ENCODE peak calls at places on chromosomes 5 and 9, in nine cellular contexts. F, G, L, N, C, W, J, O and V are unnamed samples. For H3K9me3, the result is how much of the 10 kb centered on the place peaks cover.

GRCh38 chr5:83277154-83277553 is 194.4 kb upstream of the VCAN start:
- DNase-seq in C (no peak), G (no peak), N (no peak), L (no peak), O (no peak), F (no peak), J (no peak), W (no peak), V (no peak)

GRCh38 chr5:38724301-38725030 is 121.3 kb upstream of the OSMR start:
- DNase-seq in C (no peak), N (no peak), F (no peak), G (no peak), O (no peak), W (no peak), L (peak), J (no peak), V (no peak)

GRCh38 chr9:35842795-35843194 is 13.8 kb downstream of the TMEM8B start:
- DNase-seq in J (no peak), C (no peak), O (no peak), N (no peak), G (no peak), W (no peak), L (no peak), F (no peak), V (no peak)

GRCh38 chr5:111685969-111686368 is 71.0 kb downstream of the NREP start:
- DNase-seq in F (no peak), N (no peak), J (no peak), W (no peak), G (no peak), O (no peak), L (peak), C (no peak), V (peak)

GRCh38 chr5:43227655-43228054 is 35.6 kb downstream of the NIM1K start:
- DNase-seq in W (no peak), N (no peak), C (no peak), J (no peak), L (peak), O (no peak), G (no peak), F (no peak), V (no peak)

GRCh38 chr5:170773031-170773985 is 10.2 kb upstream of the GABRP start:
- DNase-seq in C (no peak), W (no peak), L (no peak), G (no peak), J (no peak), N (no peak), O (peak), F (no peak), V (no peak)

GRCh38 chr5:69359699-69360098 is 9.6 kb downstream of the AK6 start:
- DNase-seq in F (no peak), O (no peak), W (no peak), C (no peak), J (no peak), N (no peak), L (no peak), G (no peak), V (no peak)

GRCh38 chr9:72477862-72478564 is 43.4 kb upstream of the TMC1 start:
- DNase-seq in C (no peak), L (peak), F (no peak), J (peak), G (no peak), O (no peak), N (no peak), W (no peak), V (no peak)

GRCh38 chr9:137878146-137878941 is 762 bp downstream of the CACNA1B start:
- DNase-seq in W (no peak), N (no peak), O (peak), L (no peak), C (peak), J (no peak), G (no peak), F (peak), V (peak)

GRCh38 chr9:82606761-82607382 is 456.1 kb downstream of the RASEF start:
- DNase-seq in L (peak), G (no peak), F (no peak), W (no peak), O (no peak), N (no peak), C (peak), J (peak), V (peak)

GRCh38 chr9:30198463-30199309 is 2185.8 kb upstream of the ACO1 start:
- DNase-seq in F (no peak), L (no peak), G (no peak), O (no peak), N (no peak), J (no peak), W (no peak), C (no peak), V (no peak)

GRCh38 chr5:74632947-74633356 is 7.6 kb downstream of the ENC1 start:
- DNase-seq in N (no peak), J (peak), L (peak), C (no peak), G (no peak), W (no peak), O (no peak), F (no peak), V (no peak)

GRCh38 chr5:96348536-96348935 is 84.5 kb downstream of the PCSK1 start:
- DNase-seq in W (no peak), F (no peak), L (no peak), J (no peak), C (no peak), G (no peak), N (no peak), O (no peak), V (peak)

GRCh38 chr5:143733635-143734341 is 78.2 kb upstream of the HMHB1 start:
- DNase-seq in G (no peak), C (no peak), F (no peak), N (no peak), L (no peak), O (no peak), J (no peak), W (no peak), V (no peak)

GRCh38 chr5:53464722-53465121 is 15.7 kb upstream of the FST start:
- DNase-seq in N (no peak), G (no peak), J (no peak), L (no peak), C (no peak), F (no peak), W (no peak), O (no peak), V (no peak)

GRCh38 chr5:5141625-5142527 is 1.7 kb downstream of the ADAMTS16 start:
- DNase-seq in G (no peak), W (peak), C (peak), L (peak), O (no peak), F (peak), J (no peak), N (peak), V (peak)

GRCh38 chr5:74679968-74680367 is 5.1 kb upstream of the HEXB start:
- DNase-seq in L (no peak), G (no peak), O (no peak), N (no peak), W (no peak), J (no peak), C (no peak), F (no peak), V (no peak)

GRCh38 chr9:89676281-89676680 is 71.5 kb downstream of the GADD45G start:
- DNase-seq in O (peak), J (no peak), W (no peak), F (no peak), N (no peak), L (no peak), G (no peak), C (no peak), V (peak)

GRCh38 chr5:79585129-79585528 is 27.1 kb upstream of the TENT2 start:
- DNase-seq in W (no peak), O (no peak), L (no peak), F (no peak), N (no peak), J (no peak), C (no peak), G (no peak), V (no peak)

GRCh38 chr5:126368239-126368812 is 54.9 kb upstream of the GRAMD2B start:
- DNase-seq in O (no peak), W (no peak), N (no peak), J (peak), F (no peak), C (peak), L (peak), G (no peak), V (no peak)

GRCh38 chr9:13862562-13862961 is 451.4 kb downstream of the NFIB start:
- DNase-seq in L (no peak), J (no peak), W (no peak), N (no peak), O (no peak), G (no peak), F (no peak), C (no peak), V (no peak)

GRCh38 chr9:112396416-112396815 is 16.5 kb downstream of the HSDL2 start:
- DNase-seq in O (no peak), G (no peak), W (no peak), N (no peak), J (no peak), L (no peak), F (no peak), C (no peak), V (peak)

GRCh38 chr9:112925058-112925641 is 34.5 kb upstream of the SLC46A2 start:
- DNase-seq in N (no peak), F (no peak), J (peak), O (no peak), C (peak), W (no peak), G (no peak), L (peak), V (peak)

GRCh38 chr9:20479419-20480155 is 142.7 kb downstream of the MLLT3 start:
- DNase-seq in J (no peak), O (no peak), L (no peak), G (no peak), N (no peak), W (no peak), F (no peak), C (no peak), V (no peak)

DNA sequence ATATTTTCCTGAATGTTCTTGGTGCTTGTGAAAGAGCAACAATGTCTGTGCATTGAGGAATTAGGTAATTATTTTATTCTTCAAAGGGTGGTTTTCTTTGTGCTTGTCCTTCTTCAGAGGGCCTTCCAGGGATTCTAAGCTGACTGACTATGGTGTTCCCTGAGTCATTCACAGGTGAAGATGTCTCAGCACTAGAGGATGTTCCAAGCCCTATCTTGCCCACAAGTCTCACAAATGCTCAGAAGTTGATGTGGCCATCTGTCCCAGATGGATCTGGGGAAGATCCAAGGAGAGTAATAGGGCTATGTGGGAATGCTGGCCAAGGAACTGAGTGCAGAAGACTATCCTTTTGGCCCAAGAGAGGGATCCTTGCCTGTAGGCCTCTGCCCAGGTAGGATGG is 120.9 kb downstream of the ADAMTSL1 start:
- DNase-seq in O (no peak), G (no peak), W (no peak), F (no peak), L (no peak), C (no peak), N (no peak), J (no peak), V (no peak)
- H3K9me3 ChIP-seq in O (under half), G (under half), W (under half), F (under half), L (under half), C (under half), N (under half), J (under half), V (under half)

GRCh38 chr5:109450129-109450877 is 40.5 kb upstream of the PJA2 start:
- DNase-seq in W (no peak), G (no peak), F (no peak), J (no peak), N (no peak), C (no peak), L (no peak), O (no peak), V (no peak)
- H3K4me3 ChIP-seq in W (no peak), G (no peak), F (no peak), J (no peak), N (no peak), C (no peak), L (no peak), O (no peak), V (no peak)

GRCh38 chr5:168135897-168136296 is 155.5 kb upstream of the WWC1 start:
- DNase-seq in C (no peak), G (no peak), L (no peak), N (no peak), W (no peak), O (no peak), J (no peak), F (no peak), V (no peak)

GRCh38 chr5:168137265-168137664 is 154.2 kb upstream of the WWC1 start:
- DNase-seq in N (no peak), J (no peak), G (no peak), O (no peak), C (no peak), F (no peak), W (no peak), L (no peak), V (no peak)

GRCh38 chr5:168132186-168132585 is 159.3 kb upstream of the WWC1 start:
- DNase-seq in N (no peak), C (no peak), G (no peak), J (no peak), L (no peak), O (no peak), F (no peak), W (no peak), V (no peak)

GRCh38 chr5:168140256-168140655 is 151.2 kb upstream of the WWC1 start:
- DNase-seq in N (no peak), G (no peak), W (no peak), F (no peak), C (no peak), J (no peak), O (no peak), L (no peak), V (peak)

GRCh38 chr5:168136340-168136739 is 155.1 kb upstream of the WWC1 start:
- DNase-seq in O (no peak), C (no peak), L (no peak), W (no peak), F (no peak), G (no peak), J (no peak), N (no peak), V (no peak)
- H3K9me3 ChIP-seq in O (under half), C (under half), L (under half), W (under half), F (under half), G (under half), J (under half), N (under half), V (under half)

DNA sequence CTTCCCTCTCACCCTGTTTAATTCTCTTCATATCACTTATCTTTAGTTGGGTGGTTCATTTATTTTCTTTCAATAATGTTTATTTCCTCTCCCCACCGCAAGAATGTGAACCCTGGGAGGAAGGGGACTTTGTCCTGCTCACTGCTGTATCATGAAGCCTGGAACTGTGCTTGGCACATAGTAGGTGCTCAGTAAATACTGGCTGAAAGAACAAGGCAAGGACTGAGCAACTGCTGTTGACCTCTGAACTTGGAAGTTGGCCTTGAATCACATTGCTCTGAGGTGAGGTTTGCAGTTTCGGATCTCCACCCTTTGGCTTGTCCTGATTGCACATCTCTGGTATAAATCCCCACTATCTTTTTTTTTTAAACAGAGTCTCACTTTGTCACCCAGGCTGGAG is 22.0 kb upstream of the PTGS1 start:
- DNase-seq in F (no peak), O (no peak), C (no peak), L (no peak), J (no peak), N (no peak), W (no peak), G (no peak), V (no peak)
- H3K4me3 ChIP-seq in F (no peak), O (no peak), C (no peak), L (no peak), J (no peak), N (no peak), W (no peak), G (no peak), V (no peak)

DNA sequence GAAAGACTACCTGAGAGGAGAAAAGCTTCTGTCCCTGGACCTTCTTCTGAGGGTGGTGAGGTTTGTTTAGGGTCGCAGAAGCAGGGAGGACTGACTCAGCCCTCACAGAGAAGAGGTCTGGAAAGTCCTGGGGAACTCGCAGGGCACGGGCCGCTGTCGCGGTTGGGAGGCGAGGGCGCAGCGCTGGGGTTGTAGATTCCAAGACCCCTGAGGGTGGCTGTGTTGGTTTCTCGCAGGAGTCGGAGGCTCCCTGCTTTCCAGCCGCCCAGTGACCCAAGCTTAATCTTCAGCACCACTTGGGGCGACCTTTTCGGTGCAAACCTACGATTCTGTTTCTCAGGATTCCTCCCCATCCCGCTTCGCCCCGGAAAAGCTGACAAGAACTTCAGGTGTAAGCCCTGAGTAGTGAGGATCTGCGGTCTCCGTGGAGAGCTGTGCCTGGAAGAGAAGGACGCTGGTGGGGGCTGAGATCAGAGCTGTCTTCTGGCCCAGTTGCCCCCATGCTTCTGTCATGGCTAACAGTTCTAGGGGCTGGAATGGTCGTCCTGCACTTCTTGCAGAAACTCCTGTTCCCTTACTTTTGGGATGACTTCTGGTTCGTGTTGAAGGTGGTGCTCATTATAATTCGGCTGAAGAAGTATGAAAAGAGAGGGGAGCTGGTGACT is 482 bp downstream of the SLC27A6 start:
- DNase-seq in O (peak), W (no peak), F (no peak), G (no peak), C (no peak), J (no peak), N (no peak), L (no peak), V (no peak)
- H3K9me3 ChIP-seq in O (under half), W (under half), F (under half), G (under half), C (under half), J (under half), N (under half), L (under half), V (under half)

GRCh38 chr5:149817539-149817938 is 87.4 kb downstream of the PPARGC1B start:
- DNase-seq in G (no peak), C (no peak), N (no peak), J (no peak), F (no peak), L (no peak), W (no peak), O (no peak), V (no peak)
- H3K4me3 ChIP-seq in G (no peak), C (no peak), N (no peak), J (no peak), F (no peak), L (no peak), W (no peak), O (no peak), V (no peak)

DNA sequence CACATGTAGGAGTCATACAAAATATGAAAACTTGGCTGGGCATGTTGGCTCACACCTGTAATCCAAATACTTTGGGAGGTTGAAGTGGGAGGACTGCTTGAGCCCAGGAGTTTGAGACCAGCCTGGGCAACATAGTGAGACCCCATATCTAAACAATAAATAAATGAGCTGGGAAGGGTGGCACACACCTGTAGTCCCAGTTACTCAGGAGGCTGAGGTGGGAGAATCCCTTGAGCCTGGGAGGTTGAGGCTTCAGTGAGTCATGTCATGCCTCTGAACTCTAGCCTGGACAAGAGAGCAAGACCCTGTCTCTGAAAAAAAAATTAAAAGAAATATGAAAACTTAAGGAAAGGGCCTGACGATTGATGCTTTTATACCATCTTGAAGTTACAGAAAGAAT is 112.4 kb upstream of the RAI14 start:
- DNase-seq in J (no peak), G (no peak), C (no peak), L (no peak), W (no peak), N (no peak), O (no peak), F (no peak), V (no peak)
- H3K9me3 ChIP-seq in J (under half), G (under half), C (half or more), L (under half), W (under half), N (under half), O (under half), F (under half), V (under half)